ENCODE peak calls at places on chromosomes 16 and 17, in five cellular contexts. A is MM.1S; Z is AG09319; P is substantia nigra; B is stimulated activated CD8-positive, alpha-beta memory T cell treated with anti-CD3 and anti-CD28 coated beads, Interleukin-4, amount 100 ng/mL, for 48 hours. Y is an unnamed sample.

GRCh38 chr16:68084504-68085258 is 489 bp upstream of the NFATC3 start:
- DNase-seq in A (peak), Z (no peak), P (peak), B (peak), Y (peak)

GRCh38 chr17:55398689-55399088 is 22.9 kb downstream of the MMD start:
- DNase-seq in A (no peak), Z (no peak), P (no peak), B (no peak), Y (no peak)

GRCh38 chr17:75535119-75535537 is 9.6 kb downstream of the LLGL2 start:
- DNase-seq in A (no peak), Z (no peak), P (no peak), B (peak), Y (peak)

GRCh38 chr16:28308794-28309535 is 16.6 kb downstream of the SBK1 start:
- DNase-seq in A (no peak), Z (no peak), P (no peak), B (no peak), Y (no peak)

GRCh38 chr16:9091867-9092281 is 430 bp downstream of the HAPSTR1 start:
- DNase-seq in A (peak), Z (no peak), P (peak), B (peak), Y (peak)

GRCh38 chr16:46743232-46743719 is 4.9 kb downstream of the MYLK3 start:
- DNase-seq in A (no peak), Z (no peak), P (no peak), B (no peak), Y (peak)

GRCh38 chr16:82621796-82622195 is 5.0 kb upstream of the CDH13 start:
- DNase-seq in A (no peak), Z (no peak), P (no peak), B (no peak), Y (no peak)

GRCh38 chr17:15972497-15972951 is 27.0 kb downstream of the ZSWIM7 start:
- DNase-seq in A (no peak), Z (no peak), P (no peak), B (no peak), Y (no peak)

GRCh38 chr16:53558665-53559064 is 55.7 kb upstream of the AKTIP start:
- DNase-seq in A (no peak), Z (no peak), P (no peak), B (no peak), Y (no peak)

GRCh38 chr17:46943511-46944393 is 20.8 kb downstream of the GOSR2 start:
- DNase-seq in A (no peak), Z (no peak), P (no peak), B (peak), Y (no peak)

GRCh38 chr17:14289162-14289561 is 11.7 kb upstream of the HS3ST3B1 start:
- DNase-seq in A (no peak), Z (no peak), P (no peak), B (no peak), Y (no peak)

GRCh38 chr17:63274156-63274555 is 171.9 kb downstream of the CYB561 start:
- DNase-seq in A (no peak), Z (no peak), P (no peak), B (no peak), Y (no peak)

GRCh38 chr16:27508476-27508875 is 41.2 kb downstream of the GTF3C1 start:
- DNase-seq in A (no peak), Z (no peak), P (no peak), B (no peak), Y (no peak)

GRCh38 chr16:89904606-89905510 is 13.8 kb upstream of the MC1R start:
- DNase-seq in A (no peak), Z (no peak), P (no peak), B (no peak), Y (no peak)

GRCh38 chr17:70374496-70374895 is 205.2 kb downstream of the KCNJ2 start:
- DNase-seq in A (no peak), Z (no peak), P (no peak), B (no peak), Y (no peak)

GRCh38 chr16:11472851-11473250 is 113.9 kb downstream of the LITAF start:
- DNase-seq in A (no peak), Z (no peak), P (no peak), B (no peak), Y (no peak)

GRCh38 chr17:4074831-4075495 is 67.9 kb downstream of the ZZEF1 start:
- DNase-seq in A (peak), Z (no peak), P (no peak), B (no peak), Y (peak)

GRCh38 chr16:5058476-5058875 is 7.3 kb downstream of the C16orf89 start:
- DNase-seq in A (no peak), Z (no peak), P (no peak), B (no peak), Y (no peak)

GRCh38 chr17:38888842-38889241 is 19.0 kb downstream of the LASP1 start:
- DNase-seq in A (no peak), Z (no peak), P (no peak), B (no peak), Y (no peak)

GRCh38 chr16:69921125-69921524 is 30.0 kb upstream of the CLEC18A start:
- DNase-seq in A (no peak), Z (no peak), P (no peak), B (no peak), Y (no peak)

Y was measured in GM12865.